ENCODE peak calls at places on chromosomes 3 and 15, in seven cellular contexts. W is nephron progenitor cell, I is PC-3, G is A549, U is cardiac muscle cell, N is progenitor cell of endocrine pancreas, H is esophagus muscularis mucosa. B is an unnamed sample.

GRCh38 chr3:143822374-143822773 is 25.9 kb downstream of the SLC9A9 start:
- DNase-seq in W (no peak), I (no peak), G (no peak), U (no peak), N (no peak), H (no peak), B (no peak)

GRCh38 chr3:151327571-151328198 is 1.7 kb downstream of the P2RY13 start:
- DNase-seq in W (no peak), I (peak; percentile 64), G (peak; percentile 18), U (peak; percentile 24), N (no peak), H (no peak), B (no peak)

GRCh38 chr15:101675015-101675414 is 22.8 kb upstream of the TM2D3 start:
- DNase-seq in W (no peak), I (peak; percentile 64), G (no peak), U (no peak), N (no peak), H (no peak), B (no peak)

GRCh38 chr3:100882571-100882981 is 110.6 kb downstream of the ABI3BP start:
- DNase-seq in W (no peak), I (peak; percentile 71), G (no peak), U (no peak), N (no peak), H (no peak), B (peak; percentile 40)

GRCh38 chr15:60421544-60421943 is 23.8 kb upstream of the ANXA2 start:
- DNase-seq in W (no peak), I (peak; percentile 86), G (no peak), U (no peak), N (no peak), H (no peak), B (no peak)

GRCh38 chr3:141457624-141458236 is 29.1 kb upstream of the RASA2 start:
- DNase-seq in W (no peak), I (peak; percentile 30), G (no peak), U (no peak), N (no peak), H (no peak), B (no peak)

GRCh38 chr15:37041836-37042235 is 58.5 kb downstream of the MEIS2 start:
- DNase-seq in W (no peak), I (no peak), G (no peak), U (no peak), N (no peak), H (no peak), B (no peak)

GRCh38 chr15:66701422-66702034 is 508 bp upstream of the SMAD6 start:
- DNase-seq in W (no peak), I (no peak), G (peak; percentile 70), U (peak; percentile 75), N (peak; percentile 51), H (no peak), B (no peak)

GRCh38 chr3:120435621-120436020 is 15.2 kb downstream of the FSTL1 start:
- DNase-seq in W (no peak), I (peak; percentile 96), G (no peak), U (no peak), N (no peak), H (no peak), B (no peak)

GRCh38 chr3:64342940-64343691 is 117.8 kb upstream of the PRICKLE2 start:
- DNase-seq in W (no peak), I (peak; percentile 71), G (peak; percentile 15), U (no peak), N (no peak), H (peak; percentile 42), B (peak; percentile 79)

GRCh38 chr3:180610981-180611380 is 9.0 kb downstream of the TTC14 start:
- DNase-seq in W (no peak), I (no peak), G (no peak), U (no peak), N (no peak), H (no peak), B (no peak)

GRCh38 chr3:133881987-133882825 is 13.5 kb downstream of the RAB6B start:
- DNase-seq in W (no peak), I (peak; percentile 8), G (no peak), U (no peak), N (no peak), H (peak; percentile 89), B (no peak)

GRCh38 chr3:99783009-99783573 is 34.6 kb upstream of the CMSS1 start:
- DNase-seq in W (no peak), I (peak; percentile 88), G (no peak), U (no peak), N (no peak), H (no peak), B (peak; percentile 80)

GRCh38 chr3:179533274-179533673 is 29.5 kb upstream of the ACTL6A start:
- DNase-seq in W (no peak), I (no peak), G (no peak), U (no peak), N (no peak), H (no peak), B (no peak)

GRCh38 chr3:4571690-4572334 is 78.7 kb downstream of the ITPR1 start:
- DNase-seq in W (no peak), I (peak; percentile 32), G (no peak), U (no peak), N (no peak), H (no peak), B (no peak)

GRCh38 chr3:123853686-123854372 is 30.3 kb downstream of the MYLK start:
- DNase-seq in W (no peak), I (no peak), G (no peak), U (no peak), N (no peak), H (no peak), B (no peak)

GRCh38 chr3:176522436-176522835 is 674.8 kb downstream of the TBL1XR1 start:
- DNase-seq in W (no peak), I (no peak), G (no peak), U (no peak), N (no peak), H (no peak), B (no peak)

GRCh38 chr3:169148448-169149348 is 514.8 kb downstream of the MECOM start:
- DNase-seq in W (no peak), I (peak; percentile 31), G (no peak), U (no peak), N (no peak), H (no peak), B (no peak)

GRCh38 chr3:48157950-48158376 is 30.3 kb downstream of the CDC25A start:
- DNase-seq in W (peak; percentile 74), I (peak; percentile 50), G (peak; percentile 53), U (peak; percentile 78), N (peak; percentile 34), H (no peak), B (peak; percentile 36)

GRCh38 chr15:95868970-95869369 is 461.5 kb upstream of the NR2F2 start:
- DNase-seq in W (no peak), I (no peak), G (no peak), U (no peak), N (no peak), H (no peak), B (no peak)

GRCh38 chr3:57974796-57975388 is 33.3 kb upstream of the FLNB start:
- DNase-seq in W (no peak), I (peak; percentile 98), G (peak; percentile 85), U (no peak), N (no peak), H (no peak), B (peak; percentile 87)

GRCh38 chr15:69591905-69592508 is 139.4 kb downstream of the RPLP1 start:
- DNase-seq in W (no peak), I (peak; percentile 92), G (peak; percentile 85), U (no peak), N (no peak), H (no peak), B (no peak)

GRCh38 chr3:16474920-16475319 is 38.6 kb downstream of the RFTN1 start:
- DNase-seq in W (no peak), I (no peak), G (no peak), U (no peak), N (no peak), H (no peak), B (no peak)

GRCh38 chr15:43799209-43799944 is 643 bp downstream of the SERINC4 start:
- DNase-seq in W (no peak), I (no peak), G (no peak), U (no peak), N (no peak), H (no peak), B (no peak)

GRCh38 chr3:195701042-195701910 is 19.5 kb upstream of the MUC20 start:
- DNase-seq in W (no peak), I (no peak), G (no peak), U (no peak), N (no peak), H (peak; percentile 91), B (no peak)

GRCh38 chr15:87200149-87200548 is 1056.4 kb downstream of the NTRK3 start:
- DNase-seq in W (no peak), I (no peak), G (no peak), U (no peak), N (no peak), H (peak; percentile 66), B (no peak)

GRCh38 chr15:52421029-52421428 is 107.7 kb downstream of the MYO5A start:
- DNase-seq in W (no peak), I (no peak), G (no peak), U (no peak), N (no peak), H (no peak), B (no peak)

GRCh38 chr3:53763353-53763752 is 82.9 kb downstream of the CHDH start:
- DNase-seq in W (peak; percentile 12), I (no peak), G (no peak), U (no peak), N (no peak), H (no peak), B (no peak)

GRCh38 chr3:113696658-113697191 is 283 bp upstream of the USF3 start:
- DNase-seq in W (peak; percentile 97), I (peak; percentile 99), G (peak; percentile 99), U (peak; percentile 99), N (peak; percentile 99), H (peak; percentile 100), B (peak; percentile 99)
- TF ChIP-seq CTCF in W (no peak), I (no peak), G (no peak), U (no peak), N (no peak), H (no peak), B (no peak)

DNA sequence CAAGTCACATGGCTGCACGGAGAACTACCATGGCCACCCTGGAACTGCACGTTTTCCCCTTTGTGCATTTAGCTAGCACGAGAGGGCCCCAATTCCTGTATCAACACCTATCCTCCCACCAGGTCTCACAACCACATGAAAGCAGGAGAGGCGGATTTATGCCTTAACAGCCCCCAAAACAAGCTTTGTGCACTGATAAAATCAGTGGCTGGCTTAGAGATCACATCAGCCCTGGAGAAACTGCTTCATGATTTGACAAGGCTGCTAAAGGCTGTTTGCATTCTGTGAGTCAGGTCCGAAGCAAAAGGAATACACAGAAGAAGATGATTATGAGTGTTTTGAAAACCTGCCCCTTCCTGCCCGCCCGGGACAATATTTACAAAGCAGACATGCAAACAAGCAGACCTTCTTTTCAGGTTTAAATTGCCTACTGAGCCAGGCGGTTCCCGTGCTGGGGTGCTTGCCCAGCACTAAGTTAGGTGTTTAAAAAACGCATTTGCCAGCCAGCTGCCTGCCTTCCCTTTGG is 25.9 kb downstream of the CEMIP start:
- DNase-seq in W (no peak), I (peak; percentile 85), G (no peak), U (no peak), N (no peak), H (no peak), B (no peak)
- TF ChIP-seq CTCF in W (no peak), I (no peak), G (no peak), U (no peak), N (no peak), H (no peak), B (no peak)

GRCh38 chr3:148379763-148380162 is 317.9 kb upstream of the AGTR1 start:
- DNase-seq in W (peak; percentile 6), I (peak; percentile 64), G (peak; percentile 19), U (peak; percentile 67), N (no peak), H (no peak), B (peak; percentile 18)
- TF ChIP-seq CTCF in W (peak; percentile 50), I (peak; percentile 63), G (peak; percentile 83), U (peak; percentile 45), N (peak; percentile 81), H (peak; percentile 50), B (peak; percentile 44)

GRCh38 chr3:170809021-170809974 is 60.7 kb downstream of the RPL22L1 start:
- DNase-seq in W (peak; percentile 34), I (peak; percentile 95), G (peak; percentile 19), U (peak; percentile 64), N (peak; percentile 14), H (no peak), B (peak; percentile 57)
- TF ChIP-seq CTCF in W (peak; percentile 49), I (peak; percentile 96), G (peak; percentile 66), U (peak; percentile 79), N (peak; percentile 64), H (no peak), B (peak; percentile 74)